ENCODE peak calls at places on chromosomes 12 and 14, in six cellular contexts. One of them, this sample, is unnamed.

GRCh38 chr12:27975222-27976136 is 2.9 kb upstream of the PTHLH start:
- DNase-seq in heart left ventricle: peak
- DNase-seq in stomach: no peak
- DNase-seq in uterus: no peak
- DNase-seq in spleen: peak
- DNase-seq in ovary: no peak
- DNase-seq in this sample: no peak

GRCh38 chr12:6613015-6613775 is 6.0 kb upstream of the CHD4 start:
- DNase-seq in heart left ventricle: peak
- DNase-seq in stomach: peak
- DNase-seq in uterus: peak
- DNase-seq in spleen: peak
- DNase-seq in ovary: peak
- DNase-seq in this sample: no peak

GRCh38 chr14:53391156-53391555 is 238.0 kb upstream of the DDHD1 start:
- DNase-seq in heart left ventricle: no peak
- DNase-seq in stomach: no peak
- DNase-seq in uterus: peak
- DNase-seq in spleen: no peak
- DNase-seq in ovary: no peak
- DNase-seq in this sample: no peak

GRCh38 chr14:52020315-52020714 is 31.0 kb downstream of the RTRAF start:
- DNase-seq in heart left ventricle: no peak
- DNase-seq in stomach: no peak
- DNase-seq in uterus: no peak
- DNase-seq in spleen: no peak
- DNase-seq in ovary: no peak
- DNase-seq in this sample: no peak

GRCh38 chr12:54415223-54415929 is 3.7 kb downstream of the ITGA5 start:
- DNase-seq in heart left ventricle: peak
- DNase-seq in stomach: no peak
- DNase-seq in uterus: no peak
- DNase-seq in spleen: no peak
- DNase-seq in ovary: no peak
- DNase-seq in this sample: no peak

GRCh38 chr12:77032406-77032805 is 33.0 kb downstream of the E2F7 start:
- DNase-seq in heart left ventricle: no peak
- DNase-seq in stomach: no peak
- DNase-seq in uterus: no peak
- DNase-seq in spleen: no peak
- DNase-seq in ovary: no peak
- DNase-seq in this sample: no peak

GRCh38 chr12:131628766-131629448 is 82.0 kb upstream of the SFSWAP start:
- DNase-seq in heart left ventricle: no peak
- DNase-seq in stomach: no peak
- DNase-seq in uterus: no peak
- DNase-seq in spleen: no peak
- DNase-seq in ovary: no peak
- DNase-seq in this sample: no peak

GRCh38 chr12:116087962-116088361 is 189.5 kb downstream of the MED13L start:
- DNase-seq in heart left ventricle: no peak
- DNase-seq in stomach: no peak
- DNase-seq in uterus: no peak
- DNase-seq in spleen: no peak
- DNase-seq in ovary: no peak
- DNase-seq in this sample: no peak

GRCh38 chr12:89439946-89440345 is 84.7 kb downstream of the GALNT4 start:
- DNase-seq in heart left ventricle: no peak
- DNase-seq in stomach: no peak
- DNase-seq in uterus: no peak
- DNase-seq in spleen: no peak
- DNase-seq in ovary: no peak
- DNase-seq in this sample: no peak

GRCh38 chr12:78209851-78210493 is 379.3 kb downstream of the NAV3 start:
- DNase-seq in heart left ventricle: peak
- DNase-seq in stomach: no peak
- DNase-seq in uterus: peak
- DNase-seq in spleen: no peak
- DNase-seq in ovary: no peak
- DNase-seq in this sample: no peak

GRCh38 chr12:89064780-89065179 is 287.5 kb downstream of the DUSP6 start:
- DNase-seq in heart left ventricle: no peak
- DNase-seq in stomach: no peak
- DNase-seq in uterus: no peak
- DNase-seq in spleen: no peak
- DNase-seq in ovary: no peak
- DNase-seq in this sample: no peak

GRCh38 chr14:96676161-96676560 is 121.0 kb upstream of the VRK1 start:
- DNase-seq in heart left ventricle: no peak
- DNase-seq in stomach: no peak
- DNase-seq in uterus: no peak
- DNase-seq in spleen: no peak
- DNase-seq in ovary: no peak
- DNase-seq in this sample: no peak

GRCh38 chr12:38555620-38556596 is 239.3 kb downstream of the ALG10B start:
- DNase-seq in heart left ventricle: no peak
- DNase-seq in stomach: no peak
- DNase-seq in uterus: no peak
- DNase-seq in spleen: no peak
- DNase-seq in ovary: no peak
- DNase-seq in this sample: no peak

GRCh38 chr12:93243689-93244513 is 133.8 kb upstream of the NUDT4 start:
- DNase-seq in heart left ventricle: no peak
- DNase-seq in stomach: no peak
- DNase-seq in uterus: peak
- DNase-seq in spleen: no peak
- DNase-seq in ovary: no peak
- DNase-seq in this sample: peak
- TF ChIP-seq POLR2A in heart left ventricle: no peak
- TF ChIP-seq POLR2A in stomach: no peak
- TF ChIP-seq POLR2A in uterus: no peak
- TF ChIP-seq POLR2A in spleen: no peak
- TF ChIP-seq POLR2A in ovary: no peak
- TF ChIP-seq POLR2A in this sample: peak

GRCh38 chr12:120584343-120585149 is 3.3 kb upstream of the POP5 start:
- DNase-seq in heart left ventricle: peak
- DNase-seq in stomach: peak
- DNase-seq in uterus: peak
- DNase-seq in spleen: peak
- DNase-seq in ovary: peak
- DNase-seq in this sample: no peak
- TF ChIP-seq CTCF in heart left ventricle: peak
- TF ChIP-seq CTCF in stomach: peak
- TF ChIP-seq CTCF in uterus: peak
- TF ChIP-seq CTCF in spleen: peak
- TF ChIP-seq CTCF in ovary: peak
- TF ChIP-seq CTCF in this sample: peak

DNA sequence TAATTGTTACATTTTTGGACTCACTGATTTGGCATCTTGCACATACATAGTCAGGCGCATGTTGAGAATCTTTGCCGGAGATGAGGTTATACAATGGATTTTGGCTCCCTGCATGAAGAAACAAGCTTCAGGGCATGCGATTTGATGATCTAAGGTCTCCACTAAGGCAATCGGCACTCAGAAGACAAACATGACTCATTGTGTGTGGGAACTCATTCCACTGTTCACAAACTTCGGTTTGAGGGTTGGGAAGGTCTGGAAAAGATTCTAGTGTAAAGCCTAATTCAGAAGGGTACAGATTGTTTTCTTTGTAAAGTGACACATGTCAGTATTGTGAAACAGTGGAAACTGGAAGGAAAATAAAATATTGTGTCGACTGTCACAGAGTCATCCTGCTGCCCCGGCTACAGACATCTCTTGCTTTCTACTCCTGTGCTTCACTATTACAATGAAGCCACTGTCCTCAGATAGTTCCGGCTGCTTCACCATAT is 192.6 kb upstream of the HMGA2 start:
- DNase-seq in heart left ventricle: no peak
- DNase-seq in stomach: no peak
- DNase-seq in uterus: no peak
- DNase-seq in spleen: no peak
- DNase-seq in ovary: no peak
- DNase-seq in this sample: peak
- H3K4me3 ChIP-seq in heart left ventricle: no peak
- H3K4me3 ChIP-seq in stomach: no peak
- H3K4me3 ChIP-seq in uterus: no peak
- H3K4me3 ChIP-seq in spleen: no peak
- H3K4me3 ChIP-seq in ovary: no peak
- H3K4me3 ChIP-seq in this sample: no peak

GRCh38 chr14:68780358-68781160 is 12.3 kb downstream of the ZFP36L1 start:
- DNase-seq in heart left ventricle: peak
- DNase-seq in stomach: peak
- DNase-seq in uterus: peak
- DNase-seq in spleen: peak
- DNase-seq in ovary: peak
- DNase-seq in this sample: peak

GRCh38 chr14:68781161-68782021 is 11.5 kb downstream of the ZFP36L1 start:
- DNase-seq in heart left ventricle: peak
- DNase-seq in stomach: peak
- DNase-seq in uterus: peak
- DNase-seq in spleen: peak
- DNase-seq in ovary: peak
- DNase-seq in this sample: no peak

GRCh38 chr14:68777644-68778043 is 15.2 kb downstream of the ZFP36L1 start:
- DNase-seq in heart left ventricle: no peak
- DNase-seq in stomach: peak
- DNase-seq in uterus: peak
- DNase-seq in spleen: no peak
- DNase-seq in ovary: no peak
- DNase-seq in this sample: no peak

GRCh38 chr14:68782091-68782981 is 10.5 kb downstream of the ZFP36L1 start:
- DNase-seq in heart left ventricle: peak
- DNase-seq in stomach: peak
- DNase-seq in uterus: peak
- DNase-seq in spleen: no peak
- DNase-seq in ovary: peak
- DNase-seq in this sample: no peak

GRCh38 chr14:68779761-68780323 is 13.0 kb downstream of the ZFP36L1 start:
- DNase-seq in heart left ventricle: peak
- DNase-seq in stomach: peak
- DNase-seq in uterus: peak
- DNase-seq in spleen: no peak
- DNase-seq in ovary: peak
- DNase-seq in this sample: peak
- TF ChIP-seq POLR2A in heart left ventricle: no peak
- TF ChIP-seq POLR2A in stomach: no peak
- TF ChIP-seq POLR2A in uterus: no peak
- TF ChIP-seq POLR2A in spleen: no peak
- TF ChIP-seq POLR2A in ovary: no peak
- TF ChIP-seq POLR2A in this sample: peak

GRCh38 chr14:68248481-68249255 is 429.1 kb downstream of the RAD51B start:
- DNase-seq in heart left ventricle: no peak
- DNase-seq in stomach: no peak
- DNase-seq in uterus: no peak
- DNase-seq in spleen: peak
- DNase-seq in ovary: peak
- DNase-seq in this sample: peak
- TF ChIP-seq CTCF in heart left ventricle: peak
- TF ChIP-seq CTCF in stomach: peak
- TF ChIP-seq CTCF in uterus: peak
- TF ChIP-seq CTCF in spleen: peak
- TF ChIP-seq CTCF in ovary: peak
- TF ChIP-seq CTCF in this sample: peak

GRCh38 chr12:43105426-43105981 is 446.5 kb downstream of the ADAMTS20 start:
- DNase-seq in heart left ventricle: no peak
- DNase-seq in stomach: no peak
- DNase-seq in uterus: no peak
- DNase-seq in spleen: no peak
- DNase-seq in ovary: no peak
- DNase-seq in this sample: no peak

GRCh38 chr12:43102506-43103269 is 449.3 kb downstream of the ADAMTS20 start:
- DNase-seq in heart left ventricle: no peak
- DNase-seq in stomach: no peak
- DNase-seq in uterus: no peak
- DNase-seq in spleen: no peak
- DNase-seq in ovary: no peak
- DNase-seq in this sample: no peak

GRCh38 chr12:43104524-43104923 is 447.5 kb downstream of the ADAMTS20 start:
- DNase-seq in heart left ventricle: no peak
- DNase-seq in stomach: no peak
- DNase-seq in uterus: no peak
- DNase-seq in spleen: no peak
- DNase-seq in ovary: no peak
- DNase-seq in this sample: no peak

GRCh38 chr12:43106355-43106754 is 445.6 kb downstream of the ADAMTS20 start:
- DNase-seq in heart left ventricle: no peak
- DNase-seq in stomach: no peak
- DNase-seq in uterus: no peak
- DNase-seq in spleen: no peak
- DNase-seq in ovary: no peak
- DNase-seq in this sample: no peak

DNA sequence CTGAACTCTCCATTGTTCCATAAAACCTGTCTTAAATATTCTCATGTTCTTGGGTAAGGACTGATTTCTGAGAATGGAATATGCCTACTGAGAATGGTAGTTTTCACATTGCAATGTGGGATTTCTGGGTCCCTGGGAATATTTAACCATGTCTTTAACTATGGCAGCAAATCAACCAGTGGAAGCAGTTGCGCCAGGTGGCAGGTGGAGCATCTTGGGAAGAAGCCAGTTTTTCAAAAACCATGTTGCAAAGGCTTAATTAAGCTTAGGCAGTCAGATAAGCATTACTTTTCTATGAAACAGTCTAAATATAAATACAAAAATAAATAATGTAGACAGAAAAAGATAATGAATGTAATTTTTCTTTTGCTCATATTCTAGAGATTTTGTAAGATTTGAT is 448.1 kb downstream of the ADAMTS20 start:
- DNase-seq in heart left ventricle: no peak
- DNase-seq in stomach: no peak
- DNase-seq in uterus: no peak
- DNase-seq in spleen: no peak
- DNase-seq in ovary: no peak
- DNase-seq in this sample: no peak
- H3K4me3 ChIP-seq in heart left ventricle: no peak
- H3K4me3 ChIP-seq in stomach: no peak
- H3K4me3 ChIP-seq in uterus: no peak
- H3K4me3 ChIP-seq in spleen: no peak
- H3K4me3 ChIP-seq in ovary: no peak
- H3K4me3 ChIP-seq in this sample: no peak

GRCh38 chr14:45135659-45136314 is at the start of gene FANCM:
- DNase-seq in heart left ventricle: peak
- DNase-seq in stomach: peak
- DNase-seq in uterus: peak
- DNase-seq in spleen: peak
- DNase-seq in ovary: peak
- DNase-seq in this sample: peak
- TF ChIP-seq POLR2A in heart left ventricle: no peak
- TF ChIP-seq POLR2A in stomach: no peak
- TF ChIP-seq POLR2A in uterus: no peak
- TF ChIP-seq POLR2A in spleen: no peak
- TF ChIP-seq POLR2A in ovary: no peak
- TF ChIP-seq POLR2A in this sample: no peak

GRCh38 chr12:119780786-119781434 is 96.2 kb downstream of the CIT start:
- DNase-seq in heart left ventricle: no peak
- DNase-seq in stomach: peak
- DNase-seq in uterus: peak
- DNase-seq in spleen: no peak
- DNase-seq in ovary: no peak
- DNase-seq in this sample: no peak
- TF ChIP-seq CTCF in heart left ventricle: peak
- TF ChIP-seq CTCF in stomach: peak
- TF ChIP-seq CTCF in uterus: peak
- TF ChIP-seq CTCF in spleen: peak
- TF ChIP-seq CTCF in ovary: peak
- TF ChIP-seq CTCF in this sample: peak